ENCODE peak calls at places on chromosomes 11 and 22, in seven cellular contexts. One of them, this sample, is unnamed.

GRCh38 chr11:109432105-109432504 is 10.1 kb downstream of the C11orf87 start:
- DNase-seq in fibroblast of lung: no peak
- DNase-seq in skeletal muscle cell: no peak
- DNase-seq in BJ: no peak
- DNase-seq in CD4-positive, alpha-beta T cell: no peak
- DNase-seq in HTR-8/SVneo: no peak
- DNase-seq in WERI-Rb-1: no peak
- DNase-seq in this sample: no peak

GRCh38 chr11:130891326-130891725 is 25.0 kb downstream of the SNX19 start:
- DNase-seq in CD4-positive, alpha-beta T cell: no peak
- DNase-seq in fibroblast of lung: peak; percentile 75
- DNase-seq in HTR-8/SVneo: no peak
- DNase-seq in BJ: no peak
- DNase-seq in WERI-Rb-1: no peak
- DNase-seq in skeletal muscle cell: no peak
- DNase-seq in this sample: no peak

GRCh38 chr11:50174189-50174588 is 141.5 kb downstream of the OR4C45 start:
- DNase-seq in fibroblast of lung: no peak
- DNase-seq in skeletal muscle cell: peak; percentile 4
- DNase-seq in BJ: no peak
- DNase-seq in HTR-8/SVneo: no peak
- DNase-seq in CD4-positive, alpha-beta T cell: no peak
- DNase-seq in WERI-Rb-1: no peak
- DNase-seq in this sample: no peak

GRCh38 chr11:86442420-86442819 is 67.7 kb downstream of the CCDC81 start:
- DNase-seq in BJ: no peak
- DNase-seq in WERI-Rb-1: no peak
- DNase-seq in CD4-positive, alpha-beta T cell: no peak
- DNase-seq in skeletal muscle cell: no peak
- DNase-seq in fibroblast of lung: no peak
- DNase-seq in HTR-8/SVneo: peak; percentile 54
- DNase-seq in this sample: no peak

GRCh38 chr11:129224538-129224937 is 32.4 kb upstream of the ARHGAP32 start:
- DNase-seq in BJ: no peak
- DNase-seq in CD4-positive, alpha-beta T cell: no peak
- DNase-seq in HTR-8/SVneo: no peak
- DNase-seq in WERI-Rb-1: no peak
- DNase-seq in fibroblast of lung: no peak
- DNase-seq in skeletal muscle cell: no peak
- DNase-seq in this sample: no peak

GRCh38 chr22:24434472-24435322 is 7.3 kb downstream of the ADORA2A start:
- DNase-seq in HTR-8/SVneo: no peak
- DNase-seq in fibroblast of lung: no peak
- DNase-seq in CD4-positive, alpha-beta T cell: peak; percentile 70
- DNase-seq in BJ: no peak
- DNase-seq in skeletal muscle cell: no peak
- DNase-seq in WERI-Rb-1: no peak
- DNase-seq in this sample: peak; percentile 83

GRCh38 chr11:27830206-27830605 is 130.0 kb upstream of the BDNF start:
- DNase-seq in skeletal muscle cell: no peak
- DNase-seq in HTR-8/SVneo: no peak
- DNase-seq in CD4-positive, alpha-beta T cell: no peak
- DNase-seq in WERI-Rb-1: no peak
- DNase-seq in BJ: no peak
- DNase-seq in fibroblast of lung: no peak
- DNase-seq in this sample: no peak

GRCh38 chr11:69293819-69294505 is at the start of gene MYEOV:
- DNase-seq in fibroblast of lung: peak; percentile 21
- DNase-seq in BJ: no peak
- DNase-seq in HTR-8/SVneo: no peak
- DNase-seq in WERI-Rb-1: peak; percentile 34
- DNase-seq in CD4-positive, alpha-beta T cell: no peak
- DNase-seq in skeletal muscle cell: no peak
- DNase-seq in this sample: peak; percentile 20

GRCh38 chr11:25453471-25453870 is 878.5 kb upstream of the ANO3 start:
- DNase-seq in HTR-8/SVneo: no peak
- DNase-seq in WERI-Rb-1: no peak
- DNase-seq in skeletal muscle cell: no peak
- DNase-seq in fibroblast of lung: no peak
- DNase-seq in CD4-positive, alpha-beta T cell: no peak
- DNase-seq in BJ: no peak
- DNase-seq in this sample: no peak